ENCODE peak calls at places on chromosome 16, in six cellular contexts. One of them, this sample, is unnamed.

GRCh38 chr16:71627631-71628236 is 1.8 kb downstream of the MARVELD3 start:
- DNase-seq in effector memory CD4-positive, alpha-beta T cell: no peak
- DNase-seq in NCI-H526: no peak
- DNase-seq in T-cell: no peak
- DNase-seq in posterior vena cava: no peak
- DNase-seq in upper lobe of right lung: no peak
- DNase-seq in this sample: no peak

GRCh38 chr16:67278773-67279295 is 498 bp upstream of the PLEKHG4 start:
- DNase-seq in effector memory CD4-positive, alpha-beta T cell: peak; percentile 21
- DNase-seq in T-cell: peak; percentile 14
- DNase-seq in upper lobe of right lung: no peak
- DNase-seq in posterior vena cava: peak; percentile 85
- DNase-seq in NCI-H526: no peak
- DNase-seq in this sample: no peak

GRCh38 chr16:3698941-3699340 is 18.4 kb downstream of the TRAP1 start:
- DNase-seq in NCI-H526: no peak
- DNase-seq in T-cell: no peak
- DNase-seq in upper lobe of right lung: no peak
- DNase-seq in effector memory CD4-positive, alpha-beta T cell: no peak
- DNase-seq in posterior vena cava: no peak
- DNase-seq in this sample: no peak

GRCh38 chr16:19382887-19383816 is 34.5 kb upstream of the TMC5 start:
- DNase-seq in NCI-H526: no peak
- DNase-seq in upper lobe of right lung: peak; percentile 90
- DNase-seq in effector memory CD4-positive, alpha-beta T cell: no peak
- DNase-seq in T-cell: no peak
- DNase-seq in posterior vena cava: no peak
- DNase-seq in this sample: no peak

GRCh38 chr16:77965346-77965745 is 57.0 kb upstream of the CLEC3A start:
- DNase-seq in upper lobe of right lung: no peak
- DNase-seq in effector memory CD4-positive, alpha-beta T cell: no peak
- DNase-seq in posterior vena cava: no peak
- DNase-seq in T-cell: no peak
- DNase-seq in NCI-H526: no peak
- DNase-seq in this sample: no peak

GRCh38 chr16:86343111-86343642 is 167.2 kb upstream of the FOXF1 start:
- DNase-seq in T-cell: no peak
- DNase-seq in NCI-H526: no peak
- DNase-seq in posterior vena cava: peak; percentile 92
- DNase-seq in upper lobe of right lung: no peak
- DNase-seq in effector memory CD4-positive, alpha-beta T cell: no peak
- DNase-seq in this sample: no peak

GRCh38 chr16:61344791-61345190 is 691.4 kb downstream of the CDH8 start:
- DNase-seq in T-cell: no peak
- DNase-seq in upper lobe of right lung: no peak
- DNase-seq in effector memory CD4-positive, alpha-beta T cell: no peak
- DNase-seq in NCI-H526: no peak
- DNase-seq in posterior vena cava: no peak
- DNase-seq in this sample: no peak

GRCh38 chr16:4176794-4177438 is 60.7 kb upstream of the ADCY9 start:
- DNase-seq in upper lobe of right lung: no peak
- DNase-seq in effector memory CD4-positive, alpha-beta T cell: no peak
- DNase-seq in posterior vena cava: peak; percentile 18
- DNase-seq in NCI-H526: no peak
- DNase-seq in T-cell: no peak
- DNase-seq in this sample: no peak

GRCh38 chr16:3511286-3512180 is 10.7 kb downstream of the CLUAP1 start:
- DNase-seq in upper lobe of right lung: peak; percentile 40
- DNase-seq in NCI-H526: no peak
- DNase-seq in posterior vena cava: peak; percentile 40
- DNase-seq in T-cell: no peak
- DNase-seq in effector memory CD4-positive, alpha-beta T cell: no peak
- DNase-seq in this sample: no peak

GRCh38 chr16:4465977-4466779 is 8.2 kb downstream of the NMRAL1 start:
- DNase-seq in effector memory CD4-positive, alpha-beta T cell: peak; percentile 51
- DNase-seq in posterior vena cava: no peak
- DNase-seq in NCI-H526: no peak
- DNase-seq in T-cell: peak; percentile 61
- DNase-seq in upper lobe of right lung: no peak
- DNase-seq in this sample: no peak

GRCh38 chr16:70715860-70716357 is 30.1 kb upstream of the MTSS2 start:
- DNase-seq in upper lobe of right lung: no peak
- DNase-seq in NCI-H526: no peak
- DNase-seq in effector memory CD4-positive, alpha-beta T cell: no peak
- DNase-seq in T-cell: no peak
- DNase-seq in posterior vena cava: no peak
- DNase-seq in this sample: no peak

GRCh38 chr16:11327277-11328171 is 17.7 kb upstream of the RMI2 start:
- DNase-seq in posterior vena cava: no peak
- DNase-seq in effector memory CD4-positive, alpha-beta T cell: no peak
- DNase-seq in upper lobe of right lung: no peak
- DNase-seq in T-cell: no peak
- DNase-seq in NCI-H526: no peak
- DNase-seq in this sample: no peak

GRCh38 chr16:4097826-4098240 is 18.4 kb downstream of the ADCY9 start:
- DNase-seq in NCI-H526: no peak
- DNase-seq in posterior vena cava: no peak
- DNase-seq in effector memory CD4-positive, alpha-beta T cell: no peak
- DNase-seq in T-cell: no peak
- DNase-seq in upper lobe of right lung: no peak
- DNase-seq in this sample: no peak

GRCh38 chr16:85878875-85879274 is 20.1 kb upstream of the IRF8 start:
- DNase-seq in NCI-H526: no peak
- DNase-seq in posterior vena cava: no peak
- DNase-seq in upper lobe of right lung: no peak
- DNase-seq in T-cell: no peak
- DNase-seq in effector memory CD4-positive, alpha-beta T cell: no peak
- DNase-seq in this sample: no peak

GRCh38 chr16:3143189-3143588 is 8.4 kb downstream of the ZNF213 start:
- DNase-seq in NCI-H526: no peak
- DNase-seq in T-cell: no peak
- DNase-seq in posterior vena cava: peak; percentile 74
- DNase-seq in upper lobe of right lung: no peak
- DNase-seq in effector memory CD4-positive, alpha-beta T cell: no peak
- DNase-seq in this sample: no peak

GRCh38 chr16:26697826-26698225 is 368.9 kb upstream of the C16orf82 start:
- DNase-seq in upper lobe of right lung: no peak
- DNase-seq in posterior vena cava: no peak
- DNase-seq in T-cell: no peak
- DNase-seq in NCI-H526: no peak
- DNase-seq in effector memory CD4-positive, alpha-beta T cell: no peak
- DNase-seq in this sample: no peak

GRCh38 chr16:86836503-86837125 is 258.3 kb downstream of the FOXL1 start:
- DNase-seq in upper lobe of right lung: no peak
- DNase-seq in posterior vena cava: peak; percentile 51
- DNase-seq in NCI-H526: no peak
- DNase-seq in T-cell: no peak
- DNase-seq in effector memory CD4-positive, alpha-beta T cell: no peak
- DNase-seq in this sample: no peak